ENCODE peak calls at places on chromosomes 2 and 18, in seven cellular contexts. One of them, this sample, is unnamed.
A peak's percentile ranks its signal among the peaks of the same experiment; 100 is the strongest.

GRCh38 chr2:30514134-30514860 is 67.3 kb downstream of the LCLAT1 start:
- DNase-seq in IMR-90: peak; percentile 88
- DNase-seq in GM20000: peak; percentile 7
- DNase-seq in endothelial cell: no peak
- DNase-seq in coronary artery: no peak
- DNase-seq in H54: no peak
- DNase-seq in activated gamma-delta T cell treated with Interleukin-2 at 50 U/mL for 16 hours: no peak
- DNase-seq in this sample: peak; percentile 14

GRCh38 chr2:68594674-68595492 is 48.5 kb upstream of the PROKR1 start:
- DNase-seq in coronary artery: no peak
- DNase-seq in H54: peak; percentile 9
- DNase-seq in GM20000: peak; percentile 39
- DNase-seq in endothelial cell: peak; percentile 30
- DNase-seq in activated gamma-delta T cell treated with Interleukin-2 at 50 U/mL for 16 hours: peak; percentile 45
- DNase-seq in IMR-90: peak; percentile 56
- DNase-seq in this sample: peak; percentile 81

GRCh38 chr2:68714866-68715265 is 19.7 kb upstream of the ARHGAP25 start:
- DNase-seq in coronary artery: no peak
- DNase-seq in endothelial cell: no peak
- DNase-seq in activated gamma-delta T cell treated with Interleukin-2 at 50 U/mL for 16 hours: no peak
- DNase-seq in GM20000: peak; percentile 50
- DNase-seq in IMR-90: no peak
- DNase-seq in H54: no peak
- DNase-seq in this sample: no peak

GRCh38 chr2:29165362-29166236 is 50.4 kb downstream of the CLIP4 start:
- DNase-seq in GM20000: no peak
- DNase-seq in endothelial cell: no peak
- DNase-seq in IMR-90: peak; percentile 93
- DNase-seq in activated gamma-delta T cell treated with Interleukin-2 at 50 U/mL for 16 hours: no peak
- DNase-seq in H54: no peak
- DNase-seq in coronary artery: no peak
- DNase-seq in this sample: peak; percentile 45

GRCh38 chr2:9252002-9252357 is 45.4 kb downstream of the ASAP2 start:
- DNase-seq in GM20000: no peak
- DNase-seq in activated gamma-delta T cell treated with Interleukin-2 at 50 U/mL for 16 hours: no peak
- DNase-seq in H54: no peak
- DNase-seq in endothelial cell: no peak
- DNase-seq in coronary artery: no peak
- DNase-seq in IMR-90: no peak
- DNase-seq in this sample: no peak

GRCh38 chr18:6731197-6731596 is 1.7 kb downstream of the ARHGAP28 start:
- DNase-seq in endothelial cell: no peak
- DNase-seq in activated gamma-delta T cell treated with Interleukin-2 at 50 U/mL for 16 hours: no peak
- DNase-seq in H54: no peak
- DNase-seq in coronary artery: no peak
- DNase-seq in IMR-90: peak; percentile 94
- DNase-seq in GM20000: no peak
- DNase-seq in this sample: no peak

GRCh38 chr18:23689616-23690504 is 607 bp downstream of the LAMA3 start:
- DNase-seq in activated gamma-delta T cell treated with Interleukin-2 at 50 U/mL for 16 hours: peak; percentile 7
- DNase-seq in GM20000: peak; percentile 49
- DNase-seq in coronary artery: peak; percentile 72
- DNase-seq in IMR-90: no peak
- DNase-seq in endothelial cell: peak; percentile 14
- DNase-seq in H54: no peak
- DNase-seq in this sample: no peak

GRCh38 chr2:28325173-28325566 is 67.5 kb upstream of the FOSL2 start:
- DNase-seq in H54: no peak
- DNase-seq in endothelial cell: no peak
- DNase-seq in IMR-90: no peak
- DNase-seq in coronary artery: peak; percentile 22
- DNase-seq in GM20000: no peak
- DNase-seq in activated gamma-delta T cell treated with Interleukin-2 at 50 U/mL for 16 hours: no peak
- DNase-seq in this sample: no peak